ENCODE peak calls at places on chromosomes 16 and 17, in nine cellular contexts. One of them, this sample, is unnamed.
A peak's percentile ranks its signal among the peaks of the same experiment; 100 is the strongest.

GRCh38 chr17:80449930-80450576 is 26.4 kb downstream of the NPTX1 start:
- DNase-seq in prostate gland: no peak
- DNase-seq in HS-27A: no peak
- DNase-seq in GM04503: no peak
- DNase-seq in T-cell: no peak
- DNase-seq in ACHN: no peak
- DNase-seq in mucosa of descending colon: no peak
- DNase-seq in trophoblast cell: no peak
- DNase-seq in nephron progenitor cell: no peak
- DNase-seq in this sample: no peak

GRCh38 chr17:83107656-83108048 is 28.2 kb downstream of the METRNL start:
- DNase-seq in ACHN: no peak
- DNase-seq in mucosa of descending colon: no peak
- DNase-seq in GM04503: no peak
- DNase-seq in prostate gland: no peak
- DNase-seq in trophoblast cell: no peak
- DNase-seq in nephron progenitor cell: no peak
- DNase-seq in HS-27A: no peak
- DNase-seq in T-cell: no peak
- DNase-seq in this sample: no peak

GRCh38 chr16:86391987-86392386 is 118.3 kb upstream of the FOXF1 start:
- DNase-seq in T-cell: no peak
- DNase-seq in HS-27A: no peak
- DNase-seq in trophoblast cell: no peak
- DNase-seq in ACHN: no peak
- DNase-seq in nephron progenitor cell: no peak
- DNase-seq in mucosa of descending colon: no peak
- DNase-seq in GM04503: peak; percentile 36
- DNase-seq in prostate gland: no peak
- DNase-seq in this sample: no peak

GRCh38 chr17:48427598-48427997 is 2.4 kb downstream of the SKAP1 start:
- DNase-seq in trophoblast cell: no peak
- DNase-seq in mucosa of descending colon: no peak
- DNase-seq in HS-27A: no peak
- DNase-seq in prostate gland: no peak
- DNase-seq in GM04503: no peak
- DNase-seq in nephron progenitor cell: no peak
- DNase-seq in ACHN: peak; percentile 43
- DNase-seq in T-cell: peak; percentile 58
- DNase-seq in this sample: no peak

GRCh38 chr17:77254961-77255741 is 114.4 kb downstream of the SEC14L1 start:
- DNase-seq in ACHN: peak; percentile 99
- DNase-seq in nephron progenitor cell: no peak
- DNase-seq in mucosa of descending colon: no peak
- DNase-seq in GM04503: peak; percentile 80
- DNase-seq in prostate gland: no peak
- DNase-seq in trophoblast cell: peak; percentile 94
- DNase-seq in T-cell: no peak
- DNase-seq in HS-27A: peak; percentile 84
- DNase-seq in this sample: peak; percentile 58

GRCh38 chr17:14061666-14062560 is 7.4 kb upstream of the COX10 start:
- DNase-seq in GM04503: peak; percentile 53
- DNase-seq in HS-27A: peak; percentile 87
- DNase-seq in mucosa of descending colon: no peak
- DNase-seq in prostate gland: peak; percentile 23
- DNase-seq in trophoblast cell: peak; percentile 25
- DNase-seq in ACHN: peak; percentile 90
- DNase-seq in nephron progenitor cell: no peak
- DNase-seq in T-cell: no peak
- DNase-seq in this sample: no peak

GRCh38 chr17:63447688-63448005 is 1.5 kb upstream of the CYB561 start:
- DNase-seq in prostate gland: no peak
- DNase-seq in ACHN: no peak
- DNase-seq in T-cell: no peak
- DNase-seq in mucosa of descending colon: peak; percentile 48
- DNase-seq in GM04503: no peak
- DNase-seq in HS-27A: no peak
- DNase-seq in nephron progenitor cell: no peak
- DNase-seq in trophoblast cell: no peak
- DNase-seq in this sample: no peak

GRCh38 chr16:89060207-89060794 is 33.4 kb upstream of the ACSF3 start:
- DNase-seq in mucosa of descending colon: no peak
- DNase-seq in ACHN: no peak
- DNase-seq in HS-27A: no peak
- DNase-seq in GM04503: no peak
- DNase-seq in trophoblast cell: no peak
- DNase-seq in prostate gland: no peak
- DNase-seq in T-cell: no peak
- DNase-seq in nephron progenitor cell: no peak
- DNase-seq in this sample: no peak

GRCh38 chr16:35557731-35558130 is 2098.3 kb downstream of the TP53TG3F start:
- DNase-seq in mucosa of descending colon: no peak
- DNase-seq in ACHN: no peak
- DNase-seq in trophoblast cell: no peak
- DNase-seq in HS-27A: no peak
- DNase-seq in prostate gland: no peak
- DNase-seq in GM04503: no peak
- DNase-seq in nephron progenitor cell: no peak
- DNase-seq in T-cell: no peak
- DNase-seq in this sample: no peak

GRCh38 chr17:61425682-61426481 is 26.2 kb downstream of the TBX2 start:
- DNase-seq in ACHN: peak; percentile 35
- DNase-seq in mucosa of descending colon: peak; percentile 57
- DNase-seq in nephron progenitor cell: no peak
- DNase-seq in prostate gland: no peak
- DNase-seq in T-cell: no peak
- DNase-seq in GM04503: no peak
- DNase-seq in trophoblast cell: no peak
- DNase-seq in HS-27A: no peak
- DNase-seq in this sample: no peak

GRCh38 chr16:46908540-46909372 is 24.6 kb downstream of the GPT2 start:
- DNase-seq in mucosa of descending colon: no peak
- DNase-seq in HS-27A: peak; percentile 50
- DNase-seq in T-cell: peak; percentile 34
- DNase-seq in ACHN: peak; percentile 65
- DNase-seq in GM04503: no peak
- DNase-seq in prostate gland: peak; percentile 40
- DNase-seq in trophoblast cell: peak; percentile 84
- DNase-seq in nephron progenitor cell: peak; percentile 85
- DNase-seq in this sample: peak; percentile 80

GRCh38 chr17:4833941-4834501 is 881 bp downstream of the MINK1 start:
- DNase-seq in GM04503: no peak
- DNase-seq in trophoblast cell: peak; percentile 17
- DNase-seq in T-cell: no peak
- DNase-seq in nephron progenitor cell: peak; percentile 44
- DNase-seq in mucosa of descending colon: peak; percentile 60
- DNase-seq in HS-27A: no peak
- DNase-seq in ACHN: peak; percentile 53
- DNase-seq in prostate gland: no peak
- DNase-seq in this sample: no peak

GRCh38 chr16:89087922-89088321 is 5.7 kb upstream of the ACSF3 start:
- DNase-seq in GM04503: no peak
- DNase-seq in prostate gland: no peak
- DNase-seq in T-cell: no peak
- DNase-seq in ACHN: no peak
- DNase-seq in nephron progenitor cell: no peak
- DNase-seq in trophoblast cell: no peak
- DNase-seq in mucosa of descending colon: no peak
- DNase-seq in HS-27A: no peak
- DNase-seq in this sample: no peak

GRCh38 chr17:79322216-79323123 is 247.8 kb downstream of the ENGASE start:
- DNase-seq in prostate gland: no peak
- DNase-seq in GM04503: no peak
- DNase-seq in HS-27A: no peak
- DNase-seq in T-cell: no peak
- DNase-seq in nephron progenitor cell: no peak
- DNase-seq in trophoblast cell: no peak
- DNase-seq in ACHN: no peak
- DNase-seq in mucosa of descending colon: no peak
- DNase-seq in this sample: no peak

GRCh38 chr16:53084736-53085538 is 30.1 kb downstream of the CHD9 start:
- DNase-seq in GM04503: no peak
- DNase-seq in ACHN: no peak
- DNase-seq in prostate gland: no peak
- DNase-seq in T-cell: no peak
- DNase-seq in mucosa of descending colon: no peak
- DNase-seq in nephron progenitor cell: no peak
- DNase-seq in HS-27A: no peak
- DNase-seq in trophoblast cell: no peak
- DNase-seq in this sample: no peak

GRCh38 chr17:74923538-74924249 is 379 bp upstream of the OTOP2 start:
- DNase-seq in ACHN: peak; percentile 49
- DNase-seq in GM04503: no peak
- DNase-seq in prostate gland: peak; percentile 44
- DNase-seq in mucosa of descending colon: peak; percentile 84
- DNase-seq in T-cell: peak; percentile 40
- DNase-seq in trophoblast cell: peak; percentile 81
- DNase-seq in HS-27A: no peak
- DNase-seq in nephron progenitor cell: peak; percentile 87
- DNase-seq in this sample: peak; percentile 80

GRCh38 chr17:52515927-52516326 is 357.4 kb upstream of the CA10 start:
- DNase-seq in prostate gland: no peak
- DNase-seq in ACHN: no peak
- DNase-seq in GM04503: no peak
- DNase-seq in HS-27A: no peak
- DNase-seq in T-cell: no peak
- DNase-seq in mucosa of descending colon: no peak
- DNase-seq in nephron progenitor cell: no peak
- DNase-seq in trophoblast cell: no peak
- DNase-seq in this sample: no peak

GRCh38 chr17:74870512-74870911 is 2.3 kb downstream of the FDXR start:
- DNase-seq in nephron progenitor cell: no peak
- DNase-seq in GM04503: peak; percentile 22
- DNase-seq in prostate gland: no peak
- DNase-seq in mucosa of descending colon: no peak
- DNase-seq in T-cell: no peak
- DNase-seq in HS-27A: no peak
- DNase-seq in trophoblast cell: no peak
- DNase-seq in ACHN: peak; percentile 59
- DNase-seq in this sample: no peak

GRCh38 chr16:1420111-1420539 is 422 bp downstream of the UQCC4 start:
- DNase-seq in HS-27A: no peak
- DNase-seq in T-cell: no peak
- DNase-seq in mucosa of descending colon: no peak
- DNase-seq in nephron progenitor cell: no peak
- DNase-seq in GM04503: no peak
- DNase-seq in prostate gland: no peak
- DNase-seq in ACHN: no peak
- DNase-seq in trophoblast cell: no peak
- DNase-seq in this sample: no peak

GRCh38 chr16:72983241-72983640 is 64.7 kb downstream of the ZFHX3 start:
- DNase-seq in ACHN: no peak
- DNase-seq in nephron progenitor cell: no peak
- DNase-seq in trophoblast cell: no peak
- DNase-seq in GM04503: no peak
- DNase-seq in HS-27A: no peak
- DNase-seq in prostate gland: no peak
- DNase-seq in T-cell: no peak
- DNase-seq in mucosa of descending colon: no peak
- DNase-seq in this sample: no peak

GRCh38 chr17:38418693-38419507 is 9.4 kb upstream of the ARHGAP23 start:
- DNase-seq in trophoblast cell: no peak
- DNase-seq in mucosa of descending colon: no peak
- DNase-seq in GM04503: no peak
- DNase-seq in prostate gland: no peak
- DNase-seq in T-cell: no peak
- DNase-seq in HS-27A: no peak
- DNase-seq in nephron progenitor cell: peak; percentile 61
- DNase-seq in ACHN: no peak
- DNase-seq in this sample: no peak

GRCh38 chr16:1012135-1012534 is 30.6 kb downstream of the SOX8 start:
- DNase-seq in T-cell: no peak
- DNase-seq in ACHN: no peak
- DNase-seq in trophoblast cell: no peak
- DNase-seq in prostate gland: no peak
- DNase-seq in mucosa of descending colon: no peak
- DNase-seq in nephron progenitor cell: no peak
- DNase-seq in HS-27A: no peak
- DNase-seq in GM04503: no peak
- DNase-seq in this sample: no peak

GRCh38 chr17:81867952-81868673 is 3.0 kb downstream of the ARHGDIA start:
- DNase-seq in mucosa of descending colon: peak; percentile 57
- DNase-seq in T-cell: no peak
- DNase-seq in ACHN: no peak
- DNase-seq in HS-27A: no peak
- DNase-seq in nephron progenitor cell: no peak
- DNase-seq in GM04503: no peak
- DNase-seq in trophoblast cell: no peak
- DNase-seq in prostate gland: no peak
- DNase-seq in this sample: no peak